ENCODE peak calls at places on chromosomes 12 and 14, in four cellular contexts. One of them, this sample, is unnamed. For H3K4me1, the result is how much of the 10 kb centered on the place peaks cover.

GRCh38 chr12:122087431-122088180 is 9.1 kb downstream of the MLXIP start:
- DNase-seq in right cardiac atrium: no peak
- DNase-seq in cardiac muscle cell: no peak
- DNase-seq in pancreas: no peak
- DNase-seq in this sample: no peak

GRCh38 chr12:23887055-23887835 is 62.2 kb downstream of the SOX5 start:
- DNase-seq in cardiac muscle cell: no peak
- DNase-seq in pancreas: no peak
- DNase-seq in right cardiac atrium: no peak
- DNase-seq in this sample: no peak

GRCh38 chr12:130031571-130032189 is 127.9 kb upstream of the TMEM132D start:
- DNase-seq in right cardiac atrium: peak
- DNase-seq in cardiac muscle cell: peak
- DNase-seq in pancreas: peak
- DNase-seq in this sample: peak

GRCh38 chr12:107544947-107545346 is 140.7 kb upstream of the PWP1 start:
- DNase-seq in pancreas: no peak
- DNase-seq in cardiac muscle cell: no peak
- DNase-seq in right cardiac atrium: no peak
- DNase-seq in this sample: no peak

GRCh38 chr14:38197761-38198345 is 9.9 kb upstream of the SSTR1 start:
- DNase-seq in right cardiac atrium: no peak
- DNase-seq in cardiac muscle cell: no peak
- DNase-seq in pancreas: no peak
- DNase-seq in this sample: no peak

GRCh38 chr12:50224026-50224692 is 57.0 kb upstream of the CERS5 start:
- DNase-seq in right cardiac atrium: no peak
- DNase-seq in pancreas: peak
- DNase-seq in cardiac muscle cell: no peak
- DNase-seq in this sample: no peak

GRCh38 chr14:74275265-74275841 is 27.4 kb downstream of the ABCD4 start:
- DNase-seq in right cardiac atrium: no peak
- DNase-seq in cardiac muscle cell: peak
- DNase-seq in pancreas: no peak
- DNase-seq in this sample: no peak

GRCh38 chr12:107765316-107765715 is 4.4 kb upstream of the PRDM4 start:
- DNase-seq in pancreas: no peak
- DNase-seq in cardiac muscle cell: no peak
- DNase-seq in right cardiac atrium: no peak
- DNase-seq in this sample: no peak

GRCh38 chr14:55699131-55700057 is 119.4 kb downstream of the KTN1 start:
- DNase-seq in pancreas: no peak
- DNase-seq in right cardiac atrium: no peak
- DNase-seq in cardiac muscle cell: no peak
- DNase-seq in this sample: no peak

GRCh38 chr12:116142936-116143882 is 134.3 kb downstream of the MED13L start:
- DNase-seq in cardiac muscle cell: no peak
- DNase-seq in pancreas: no peak
- DNase-seq in right cardiac atrium: no peak
- DNase-seq in this sample: no peak

GRCh38 chr12:132158677-132159554 is 14.7 kb downstream of the NOC4L start:
- DNase-seq in cardiac muscle cell: no peak
- DNase-seq in right cardiac atrium: peak
- DNase-seq in pancreas: peak
- DNase-seq in this sample: no peak

GRCh38 chr12:93616584-93617101 is 44.2 kb downstream of the SOCS2 start:
- DNase-seq in cardiac muscle cell: no peak
- DNase-seq in right cardiac atrium: no peak
- DNase-seq in pancreas: no peak
- DNase-seq in this sample: no peak

GRCh38 chr12:13592063-13592942 is 389.1 kb downstream of the GRIN2B start:
- DNase-seq in cardiac muscle cell: no peak
- DNase-seq in right cardiac atrium: no peak
- DNase-seq in pancreas: no peak
- DNase-seq in this sample: no peak

GRCh38 chr12:79451988-79452387 is 238.8 kb downstream of the PAWR start:
- DNase-seq in pancreas: no peak
- DNase-seq in right cardiac atrium: peak
- DNase-seq in cardiac muscle cell: no peak
- DNase-seq in this sample: no peak

GRCh38 chr12:67766370-67766769 is 117.8 kb downstream of the DYRK2 start:
- DNase-seq in right cardiac atrium: no peak
- DNase-seq in pancreas: no peak
- DNase-seq in cardiac muscle cell: no peak
- DNase-seq in this sample: no peak

GRCh38 chr12:7188557-7189397 is 709 bp upstream of the PEX5 start:
- DNase-seq in pancreas: peak
- DNase-seq in cardiac muscle cell: peak
- DNase-seq in right cardiac atrium: peak
- DNase-seq in this sample: peak

GRCh38 chr14:53167602-53168328 is 14.6 kb upstream of the DDHD1 start:
- DNase-seq in pancreas: no peak
- DNase-seq in cardiac muscle cell: no peak
- DNase-seq in right cardiac atrium: no peak
- DNase-seq in this sample: no peak

GRCh38 chr12:124466200-124467128 is 100.9 kb downstream of the NCOR2 start:
- DNase-seq in cardiac muscle cell: no peak
- DNase-seq in right cardiac atrium: peak
- DNase-seq in pancreas: no peak
- DNase-seq in this sample: peak

GRCh38 chr12:104788848-104789271 is 169.2 kb downstream of the SLC41A2 start:
- DNase-seq in right cardiac atrium: no peak
- DNase-seq in cardiac muscle cell: no peak
- DNase-seq in pancreas: no peak
- DNase-seq in this sample: no peak

GRCh38 chr12:77594386-77594785 is 236.3 kb upstream of the NAV3 start:
- DNase-seq in right cardiac atrium: no peak
- DNase-seq in cardiac muscle cell: no peak
- DNase-seq in pancreas: no peak
- DNase-seq in this sample: no peak

GRCh38 chr12:116153983-116154382 is 123.5 kb downstream of the MED13L start:
- DNase-seq in right cardiac atrium: no peak
- DNase-seq in pancreas: no peak
- DNase-seq in cardiac muscle cell: no peak
- DNase-seq in this sample: no peak

GRCh38 chr12:132765366-132765765 is 3.7 kb upstream of the ANKLE2 start:
- DNase-seq in right cardiac atrium: no peak
- DNase-seq in cardiac muscle cell: no peak
- DNase-seq in pancreas: no peak
- DNase-seq in this sample: no peak

GRCh38 chr12:1972260-1972659 is 32.0 kb downstream of the DCP1B start:
- DNase-seq in right cardiac atrium: no peak
- DNase-seq in cardiac muscle cell: no peak
- DNase-seq in pancreas: no peak
- DNase-seq in this sample: no peak

GRCh38 chr14:95500201-95500681 is 16.2 kb downstream of the SYNE3 start:
- DNase-seq in pancreas: no peak
- DNase-seq in right cardiac atrium: peak
- DNase-seq in cardiac muscle cell: no peak
- DNase-seq in this sample: no peak

GRCh38 chr14:100890044-100890443 is 13.5 kb downstream of the RTL1 start:
- DNase-seq in right cardiac atrium: peak
- DNase-seq in cardiac muscle cell: no peak
- DNase-seq in pancreas: no peak
- DNase-seq in this sample: no peak

GRCh38 chr12:40770781-40771180 is 78.5 kb downstream of the CNTN1 start:
- DNase-seq in cardiac muscle cell: no peak
- DNase-seq in right cardiac atrium: no peak
- DNase-seq in pancreas: no peak
- DNase-seq in this sample: no peak

GRCh38 chr12:8018666-8019581 is 13.6 kb upstream of the FOXJ2 start:
- DNase-seq in pancreas: no peak
- DNase-seq in cardiac muscle cell: peak
- DNase-seq in right cardiac atrium: no peak
- DNase-seq in this sample: no peak

GRCh38 chr14:53151867-53152626 is 1.1 kb downstream of the DDHD1 start:
- DNase-seq in right cardiac atrium: peak
- DNase-seq in pancreas: peak
- DNase-seq in cardiac muscle cell: peak
- DNase-seq in this sample: peak

GRCh38 chr14:39435241-39435640 is 3.0 kb upstream of the FBXO33 start:
- DNase-seq in cardiac muscle cell: no peak
- DNase-seq in right cardiac atrium: no peak
- DNase-seq in pancreas: no peak
- DNase-seq in this sample: no peak

GRCh38 chr12:101891462-101891971 is 14.1 kb downstream of the DRAM1 start:
- DNase-seq in pancreas: no peak
- DNase-seq in cardiac muscle cell: no peak
- DNase-seq in right cardiac atrium: peak
- DNase-seq in this sample: no peak

GRCh38 chr12:20508362-20508761 is 140.0 kb downstream of the PDE3A start:
- DNase-seq in right cardiac atrium: no peak
- DNase-seq in pancreas: no peak
- DNase-seq in cardiac muscle cell: no peak
- DNase-seq in this sample: no peak

GRCh38 chr12:106954462-106955376 is 988 bp upstream of the TMEM263 start:
- DNase-seq in cardiac muscle cell: no peak
- DNase-seq in pancreas: peak
- DNase-seq in right cardiac atrium: peak
- DNase-seq in this sample: no peak

DNA sequence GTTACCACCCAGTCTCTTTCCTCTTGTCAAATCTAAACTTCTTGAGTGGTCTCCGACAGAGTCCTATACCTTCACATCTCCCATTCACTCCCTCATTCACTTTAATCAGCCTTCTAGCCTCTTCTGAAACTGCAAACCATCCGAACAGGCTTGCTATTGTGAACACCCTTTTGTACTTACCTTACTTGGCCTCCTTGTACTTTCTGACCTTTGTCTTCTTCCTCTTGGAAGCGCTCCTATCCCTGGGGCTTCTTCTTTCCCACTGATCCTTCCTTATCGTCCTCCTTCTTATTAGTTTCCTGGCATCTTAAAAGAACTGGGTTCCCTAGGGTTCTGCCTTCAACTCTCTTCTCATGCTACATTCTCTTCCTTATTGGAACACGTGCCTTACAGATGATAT is 76.9 kb upstream of the HIF1A start:
- DNase-seq in pancreas: no peak
- DNase-seq in right cardiac atrium: no peak
- DNase-seq in cardiac muscle cell: no peak
- DNase-seq in this sample: no peak
- H3K4me1 ChIP-seq in pancreas: under half
- H3K4me1 ChIP-seq in right cardiac atrium: under half
- H3K4me1 ChIP-seq in cardiac muscle cell: under half
- H3K4me1 ChIP-seq in this sample: under half

GRCh38 chr12:47276253-47277070 is 196.7 kb upstream of the AMIGO2 start:
- DNase-seq in pancreas: no peak
- DNase-seq in cardiac muscle cell: no peak
- DNase-seq in right cardiac atrium: no peak
- DNase-seq in this sample: peak

GRCh38 chr12:47280543-47281330 is 201.0 kb upstream of the AMIGO2 start:
- DNase-seq in pancreas: no peak
- DNase-seq in cardiac muscle cell: no peak
- DNase-seq in right cardiac atrium: no peak
- DNase-seq in this sample: no peak

GRCh38 chr12:47274725-47275124 is 195.0 kb upstream of the AMIGO2 start:
- DNase-seq in pancreas: no peak
- DNase-seq in cardiac muscle cell: no peak
- DNase-seq in right cardiac atrium: no peak
- DNase-seq in this sample: no peak

GRCh38 chr12:47277972-47278448 is 198.3 kb upstream of the AMIGO2 start:
- DNase-seq in pancreas: no peak
- DNase-seq in right cardiac atrium: no peak
- DNase-seq in cardiac muscle cell: no peak
- DNase-seq in this sample: no peak

DNA sequence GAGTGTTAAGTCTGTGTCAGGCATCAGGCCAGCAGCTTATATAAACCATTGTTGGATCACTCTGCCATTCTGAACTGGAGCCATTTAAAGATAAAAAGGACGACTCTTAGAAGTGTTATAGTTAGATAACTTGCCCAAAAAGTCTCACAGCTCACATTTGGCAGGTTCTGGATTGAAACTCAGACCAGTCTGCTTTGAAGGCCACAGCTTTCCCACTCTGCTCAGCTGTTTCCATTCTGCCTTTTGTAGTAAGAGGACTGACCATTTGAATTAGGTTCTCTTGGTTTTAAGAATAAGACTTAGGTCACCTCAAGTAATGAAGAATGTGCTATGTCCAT is 197.3 kb upstream of the AMIGO2 start:
- DNase-seq in cardiac muscle cell: no peak
- DNase-seq in pancreas: no peak
- DNase-seq in right cardiac atrium: peak
- DNase-seq in this sample: no peak
- H3K4me1 ChIP-seq in cardiac muscle cell: under half
- H3K4me1 ChIP-seq in pancreas: under half
- H3K4me1 ChIP-seq in right cardiac atrium: under half
- H3K4me1 ChIP-seq in this sample: under half

DNA sequence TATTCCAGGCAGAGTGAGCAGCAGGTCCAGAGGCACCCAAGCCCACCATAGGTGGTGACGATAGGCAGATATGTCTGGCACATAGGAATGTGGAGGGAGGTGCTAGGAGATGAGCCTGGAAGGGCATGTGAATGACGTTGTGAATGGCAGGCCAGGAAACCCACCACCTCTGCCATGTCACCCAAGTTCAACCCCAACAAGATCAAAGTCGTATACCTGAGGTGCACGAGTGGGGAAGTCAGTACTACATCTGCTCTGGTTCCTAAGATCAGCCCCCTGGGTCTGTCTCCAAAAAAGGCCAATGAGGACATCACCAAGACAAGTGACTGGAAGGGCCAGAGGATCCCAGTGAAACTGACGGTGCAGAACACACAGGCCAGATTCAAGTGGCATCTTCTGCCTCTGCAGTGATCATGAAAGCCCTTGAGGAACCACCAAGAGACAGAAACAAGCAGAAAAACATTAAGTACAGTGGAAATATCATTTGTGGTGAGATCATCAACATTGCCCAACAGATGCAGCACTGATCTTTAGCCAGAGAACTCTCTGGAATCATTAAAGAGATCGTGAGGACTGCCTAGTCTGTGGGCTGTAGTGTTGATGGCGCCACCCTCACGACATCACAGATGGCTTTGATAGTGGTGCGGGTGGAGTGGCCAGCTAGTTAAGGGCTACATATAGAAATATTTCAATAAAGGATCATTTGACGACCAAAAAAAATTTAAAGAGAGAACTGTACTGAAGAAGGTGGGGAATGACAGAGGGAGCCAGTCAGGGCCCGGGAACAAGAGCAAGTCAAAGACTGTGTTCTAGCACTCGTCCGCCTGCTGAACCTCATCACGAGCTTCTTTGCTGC is 99.7 kb downstream of the ZFP36L1 start:
- DNase-seq in right cardiac atrium: peak
- DNase-seq in pancreas: no peak
- DNase-seq in cardiac muscle cell: no peak
- DNase-seq in this sample: no peak
- H3K4me1 ChIP-seq in right cardiac atrium: under half
- H3K4me1 ChIP-seq in pancreas: under half
- H3K4me1 ChIP-seq in cardiac muscle cell: under half
- H3K4me1 ChIP-seq in this sample: under half

DNA sequence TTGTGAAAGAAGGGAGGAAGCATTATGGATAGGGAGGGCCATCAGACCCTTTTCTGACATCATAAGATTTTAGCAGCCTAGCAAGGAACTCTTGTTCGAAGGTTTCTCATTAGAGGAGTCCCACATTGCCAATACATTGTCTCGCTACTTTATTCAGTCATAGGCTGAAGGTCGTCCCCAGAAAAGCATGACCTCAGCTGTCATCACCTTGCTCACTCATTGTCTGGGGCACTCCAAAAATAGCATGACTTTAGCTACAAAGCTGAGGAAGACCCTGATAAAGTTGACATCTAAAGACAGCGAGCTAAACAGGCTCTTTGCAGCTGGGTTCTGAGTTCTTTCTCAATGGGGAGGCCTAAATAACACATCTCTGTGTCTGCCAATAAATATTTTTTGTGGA is 112.4 kb upstream of the PTPRR start:
- DNase-seq in right cardiac atrium: no peak
- DNase-seq in cardiac muscle cell: peak
- DNase-seq in pancreas: no peak
- DNase-seq in this sample: no peak
- H3K4me1 ChIP-seq in right cardiac atrium: under half
- H3K4me1 ChIP-seq in cardiac muscle cell: under half
- H3K4me1 ChIP-seq in pancreas: under half
- H3K4me1 ChIP-seq in this sample: under half

This sample was measured in naive thymus-derived CD4-positive, alpha-beta T cell.